ENCODE peak calls at places on chromosomes 5 and 9, in ten cellular contexts. One of them, this sample, is unnamed. For H3K4me1, the result is how much of the 10 kb centered on the place peaks cover.

GRCh38 chr5:136769900-136770684 is 404.7 kb upstream of the TRPC7 start:
- DNase-seq in PC-9: peak
- DNase-seq in IMR-90: peak
- DNase-seq in OCI-LY7: peak
- DNase-seq in iPS DF 6.9: peak
- DNase-seq in GM23338: peak
- DNase-seq in cardiac muscle cell: peak
- DNase-seq in small intestine: peak
- DNase-seq in CD8-positive, alpha-beta memory T cell: no peak
- DNase-seq in right lobe of liver: peak
- DNase-seq in this sample: peak

GRCh38 chr9:120941046-120941770 is 14.6 kb upstream of the TRAF1 start:
- DNase-seq in PC-9: no peak
- DNase-seq in IMR-90: peak
- DNase-seq in OCI-LY7: no peak
- DNase-seq in iPS DF 6.9: no peak
- DNase-seq in GM23338: no peak
- DNase-seq in cardiac muscle cell: no peak
- DNase-seq in small intestine: no peak
- DNase-seq in CD8-positive, alpha-beta memory T cell: no peak
- DNase-seq in right lobe of liver: no peak
- DNase-seq in this sample: no peak

GRCh38 chr5:18744441-18744840 is 1110.2 kb downstream of the TAF11L14 start:
- DNase-seq in PC-9: no peak
- DNase-seq in IMR-90: no peak
- DNase-seq in OCI-LY7: no peak
- DNase-seq in iPS DF 6.9: no peak
- DNase-seq in GM23338: no peak
- DNase-seq in cardiac muscle cell: no peak
- DNase-seq in small intestine: no peak
- DNase-seq in CD8-positive, alpha-beta memory T cell: no peak
- DNase-seq in right lobe of liver: no peak
- DNase-seq in this sample: no peak

GRCh38 chr9:13213337-13213736 is 66.2 kb downstream of the MPDZ start:
- DNase-seq in PC-9: no peak
- DNase-seq in IMR-90: peak
- DNase-seq in OCI-LY7: no peak
- DNase-seq in iPS DF 6.9: no peak
- DNase-seq in GM23338: peak
- DNase-seq in cardiac muscle cell: no peak
- DNase-seq in small intestine: no peak
- DNase-seq in CD8-positive, alpha-beta memory T cell: no peak
- DNase-seq in right lobe of liver: no peak
- DNase-seq in this sample: no peak

GRCh38 chr5:172005708-172006377 is 595 bp downstream of the FBXW11 start:
- DNase-seq in PC-9: no peak
- DNase-seq in IMR-90: no peak
- DNase-seq in OCI-LY7: peak
- DNase-seq in iPS DF 6.9: no peak
- DNase-seq in GM23338: peak
- DNase-seq in cardiac muscle cell: peak
- DNase-seq in small intestine: peak
- DNase-seq in CD8-positive, alpha-beta memory T cell: peak
- DNase-seq in right lobe of liver: peak
- DNase-seq in this sample: peak

GRCh38 chr9:12697719-12698118 is 4.5 kb downstream of the TYRP1 start:
- DNase-seq in PC-9: no peak
- DNase-seq in IMR-90: no peak
- DNase-seq in OCI-LY7: no peak
- DNase-seq in iPS DF 6.9: no peak
- DNase-seq in GM23338: no peak
- DNase-seq in cardiac muscle cell: no peak
- DNase-seq in small intestine: no peak
- DNase-seq in CD8-positive, alpha-beta memory T cell: no peak
- DNase-seq in right lobe of liver: no peak
- DNase-seq in this sample: no peak

GRCh38 chr5:179314606-179315355 is 30.5 kb downstream of the ADAMTS2 start:
- DNase-seq in PC-9: no peak
- DNase-seq in IMR-90: no peak
- DNase-seq in OCI-LY7: no peak
- DNase-seq in iPS DF 6.9: no peak
- DNase-seq in GM23338: no peak
- DNase-seq in cardiac muscle cell: no peak
- DNase-seq in small intestine: no peak
- DNase-seq in CD8-positive, alpha-beta memory T cell: no peak
- DNase-seq in right lobe of liver: peak
- DNase-seq in this sample: no peak

GRCh38 chr5:116265506-116265905 is 180.7 kb downstream of the COMMD10 start:
- DNase-seq in PC-9: no peak
- DNase-seq in IMR-90: no peak
- DNase-seq in OCI-LY7: no peak
- DNase-seq in iPS DF 6.9: no peak
- DNase-seq in GM23338: no peak
- DNase-seq in cardiac muscle cell: no peak
- DNase-seq in small intestine: no peak
- DNase-seq in CD8-positive, alpha-beta memory T cell: no peak
- DNase-seq in right lobe of liver: no peak
- DNase-seq in this sample: no peak

GRCh38 chr5:456351-457194 is 13.6 kb downstream of the EXOC3 start:
- DNase-seq in PC-9: no peak
- DNase-seq in IMR-90: no peak
- DNase-seq in OCI-LY7: no peak
- DNase-seq in iPS DF 6.9: no peak
- DNase-seq in GM23338: no peak
- DNase-seq in cardiac muscle cell: no peak
- DNase-seq in small intestine: no peak
- DNase-seq in CD8-positive, alpha-beta memory T cell: no peak
- DNase-seq in right lobe of liver: no peak
- DNase-seq in this sample: peak

GRCh38 chr9:121641228-121641611 is 10.2 kb upstream of the DAB2IP start:
- DNase-seq in PC-9: no peak
- DNase-seq in IMR-90: no peak
- DNase-seq in OCI-LY7: no peak
- DNase-seq in iPS DF 6.9: no peak
- DNase-seq in GM23338: no peak
- DNase-seq in cardiac muscle cell: no peak
- DNase-seq in small intestine: no peak
- DNase-seq in CD8-positive, alpha-beta memory T cell: no peak
- DNase-seq in right lobe of liver: no peak
- DNase-seq in this sample: no peak

GRCh38 chr9:8880031-8880430 is 1080.5 kb upstream of the DMAC1 start:
- DNase-seq in PC-9: no peak
- DNase-seq in IMR-90: no peak
- DNase-seq in OCI-LY7: no peak
- DNase-seq in iPS DF 6.9: no peak
- DNase-seq in GM23338: no peak
- DNase-seq in cardiac muscle cell: no peak
- DNase-seq in small intestine: peak
- DNase-seq in CD8-positive, alpha-beta memory T cell: no peak
- DNase-seq in right lobe of liver: no peak
- DNase-seq in this sample: no peak

GRCh38 chr5:134649163-134649916 is 755 bp downstream of the SEC24A start:
- DNase-seq in PC-9: no peak
- DNase-seq in IMR-90: peak
- DNase-seq in OCI-LY7: peak
- DNase-seq in iPS DF 6.9: no peak
- DNase-seq in GM23338: no peak
- DNase-seq in cardiac muscle cell: no peak
- DNase-seq in small intestine: peak
- DNase-seq in CD8-positive, alpha-beta memory T cell: peak
- DNase-seq in right lobe of liver: peak
- DNase-seq in this sample: peak

GRCh38 chr5:116088062-116088461 is 3.2 kb downstream of the COMMD10 start:
- DNase-seq in PC-9: no peak
- DNase-seq in IMR-90: no peak
- DNase-seq in OCI-LY7: no peak
- DNase-seq in iPS DF 6.9: no peak
- DNase-seq in GM23338: no peak
- DNase-seq in cardiac muscle cell: no peak
- DNase-seq in small intestine: no peak
- DNase-seq in CD8-positive, alpha-beta memory T cell: no peak
- DNase-seq in right lobe of liver: no peak
- DNase-seq in this sample: no peak

GRCh38 chr9:99140685-99141314 is 35.9 kb downstream of the TGFBR1 start:
- DNase-seq in PC-9: no peak
- DNase-seq in IMR-90: peak
- DNase-seq in OCI-LY7: peak
- DNase-seq in iPS DF 6.9: peak
- DNase-seq in GM23338: peak
- DNase-seq in cardiac muscle cell: peak
- DNase-seq in small intestine: peak
- DNase-seq in CD8-positive, alpha-beta memory T cell: peak
- DNase-seq in right lobe of liver: no peak
- DNase-seq in this sample: peak

GRCh38 chr9:109114670-109115069 is 5.1 kb downstream of the TMEM245 start:
- DNase-seq in PC-9: no peak
- DNase-seq in IMR-90: peak
- DNase-seq in OCI-LY7: no peak
- DNase-seq in iPS DF 6.9: no peak
- DNase-seq in GM23338: no peak
- DNase-seq in cardiac muscle cell: no peak
- DNase-seq in small intestine: no peak
- DNase-seq in CD8-positive, alpha-beta memory T cell: no peak
- DNase-seq in right lobe of liver: no peak
- DNase-seq in this sample: no peak
- H3K4me1 ChIP-seq in PC-9: half or more
- H3K4me1 ChIP-seq in IMR-90: under half
- H3K4me1 ChIP-seq in OCI-LY7: half or more
- H3K4me1 ChIP-seq in iPS DF 6.9: under half
- H3K4me1 ChIP-seq in GM23338: half or more
- H3K4me1 ChIP-seq in cardiac muscle cell: half or more
- H3K4me1 ChIP-seq in small intestine: under half
- H3K4me1 ChIP-seq in CD8-positive, alpha-beta memory T cell: half or more
- H3K4me1 ChIP-seq in right lobe of liver: under half
- H3K4me1 ChIP-seq in this sample: under half

DNA sequence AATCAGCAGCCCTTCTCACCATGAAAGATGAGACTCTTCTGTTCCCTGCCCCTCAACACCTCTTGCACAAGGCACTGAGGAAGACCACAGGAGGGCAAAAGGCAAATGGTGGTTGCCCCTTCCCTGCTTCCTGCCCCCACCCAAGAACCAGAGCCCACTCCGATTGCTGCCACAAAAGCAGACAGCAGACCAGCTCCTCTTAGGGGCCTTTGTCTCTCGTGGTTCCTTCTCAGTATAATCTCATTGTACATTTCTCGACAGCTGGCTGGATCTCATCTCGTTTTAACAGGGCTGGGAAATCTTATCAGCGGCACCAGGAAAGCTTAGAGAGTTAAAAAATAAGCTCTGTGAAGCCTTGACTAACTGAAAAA is 1.1 kb downstream of the MVB12B start:
- DNase-seq in PC-9: no peak
- DNase-seq in IMR-90: no peak
- DNase-seq in OCI-LY7: no peak
- DNase-seq in iPS DF 6.9: no peak
- DNase-seq in GM23338: no peak
- DNase-seq in cardiac muscle cell: no peak
- DNase-seq in small intestine: no peak
- DNase-seq in CD8-positive, alpha-beta memory T cell: no peak
- DNase-seq in right lobe of liver: no peak
- DNase-seq in this sample: peak
- H3K27ac ChIP-seq in PC-9: no peak
- H3K27ac ChIP-seq in IMR-90: no peak
- H3K27ac ChIP-seq in OCI-LY7: no peak
- H3K27ac ChIP-seq in iPS DF 6.9: no peak
- H3K27ac ChIP-seq in GM23338: no peak
- H3K27ac ChIP-seq in cardiac muscle cell: peak
- H3K27ac ChIP-seq in small intestine: peak
- H3K27ac ChIP-seq in CD8-positive, alpha-beta memory T cell: peak
- H3K27ac ChIP-seq in right lobe of liver: no peak
- H3K27ac ChIP-seq in this sample: no peak

GRCh38 chr5:9927521-9927997 is 297.4 kb upstream of the TAS2R1 start:
- DNase-seq in PC-9: peak
- DNase-seq in IMR-90: peak
- DNase-seq in OCI-LY7: no peak
- DNase-seq in iPS DF 6.9: no peak
- DNase-seq in GM23338: peak
- DNase-seq in cardiac muscle cell: no peak
- DNase-seq in small intestine: no peak
- DNase-seq in CD8-positive, alpha-beta memory T cell: no peak
- DNase-seq in right lobe of liver: no peak
- DNase-seq in this sample: peak

GRCh38 chr5:9927106-9927505 is 297.0 kb upstream of the TAS2R1 start:
- DNase-seq in PC-9: no peak
- DNase-seq in IMR-90: peak
- DNase-seq in OCI-LY7: no peak
- DNase-seq in iPS DF 6.9: no peak
- DNase-seq in GM23338: peak
- DNase-seq in cardiac muscle cell: no peak
- DNase-seq in small intestine: no peak
- DNase-seq in CD8-positive, alpha-beta memory T cell: no peak
- DNase-seq in right lobe of liver: no peak
- DNase-seq in this sample: no peak

GRCh38 chr5:9922719-9923118 is 292.6 kb upstream of the TAS2R1 start:
- DNase-seq in PC-9: no peak
- DNase-seq in IMR-90: no peak
- DNase-seq in OCI-LY7: no peak
- DNase-seq in iPS DF 6.9: no peak
- DNase-seq in GM23338: no peak
- DNase-seq in cardiac muscle cell: no peak
- DNase-seq in small intestine: no peak
- DNase-seq in CD8-positive, alpha-beta memory T cell: no peak
- DNase-seq in right lobe of liver: no peak
- DNase-seq in this sample: no peak

GRCh38 chr5:9928266-9928750 is 298.2 kb upstream of the TAS2R1 start:
- DNase-seq in PC-9: no peak
- DNase-seq in IMR-90: no peak
- DNase-seq in OCI-LY7: no peak
- DNase-seq in iPS DF 6.9: no peak
- DNase-seq in GM23338: no peak
- DNase-seq in cardiac muscle cell: no peak
- DNase-seq in small intestine: no peak
- DNase-seq in CD8-positive, alpha-beta memory T cell: no peak
- DNase-seq in right lobe of liver: no peak
- DNase-seq in this sample: no peak

DNA sequence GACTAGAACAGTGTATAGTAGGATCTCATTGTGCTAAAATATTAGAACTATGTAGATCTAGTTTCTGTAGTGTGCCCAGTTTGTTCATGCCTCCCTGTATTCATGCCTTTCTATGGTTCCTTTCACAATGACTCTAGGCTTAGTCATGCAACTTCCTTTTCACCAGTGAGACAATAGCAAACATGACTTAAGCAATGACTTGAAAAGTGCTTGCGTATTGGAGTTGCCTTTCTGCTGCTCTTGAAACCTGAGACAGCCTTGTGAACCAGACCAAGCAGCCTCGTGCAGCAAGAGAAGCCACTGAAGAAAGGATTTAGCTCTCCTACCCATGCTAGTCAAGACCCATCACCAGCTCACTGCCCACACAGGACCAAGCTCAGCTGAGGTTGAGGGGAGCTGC is 294.5 kb upstream of the TAS2R1 start:
- DNase-seq in PC-9: peak
- DNase-seq in IMR-90: peak
- DNase-seq in OCI-LY7: no peak
- DNase-seq in iPS DF 6.9: no peak
- DNase-seq in GM23338: no peak
- DNase-seq in cardiac muscle cell: no peak
- DNase-seq in small intestine: no peak
- DNase-seq in CD8-positive, alpha-beta memory T cell: no peak
- DNase-seq in right lobe of liver: no peak
- DNase-seq in this sample: peak
- H3K4me1 ChIP-seq in PC-9: under half
- H3K4me1 ChIP-seq in IMR-90: under half
- H3K4me1 ChIP-seq in OCI-LY7: under half
- H3K4me1 ChIP-seq in iPS DF 6.9: under half
- H3K4me1 ChIP-seq in GM23338: under half
- H3K4me1 ChIP-seq in cardiac muscle cell: under half
- H3K4me1 ChIP-seq in small intestine: under half
- H3K4me1 ChIP-seq in CD8-positive, alpha-beta memory T cell: under half
- H3K4me1 ChIP-seq in right lobe of liver: under half
- H3K4me1 ChIP-seq in this sample: under half

GRCh38 chr5:68455216-68455615 is 239.7 kb downstream of the PIK3R1 start:
- DNase-seq in PC-9: no peak
- DNase-seq in IMR-90: no peak
- DNase-seq in OCI-LY7: no peak
- DNase-seq in iPS DF 6.9: no peak
- DNase-seq in GM23338: no peak
- DNase-seq in cardiac muscle cell: no peak
- DNase-seq in small intestine: no peak
- DNase-seq in CD8-positive, alpha-beta memory T cell: no peak
- DNase-seq in right lobe of liver: no peak
- DNase-seq in this sample: no peak
- H3K27ac ChIP-seq in PC-9: no peak
- H3K27ac ChIP-seq in IMR-90: no peak
- H3K27ac ChIP-seq in OCI-LY7: no peak
- H3K27ac ChIP-seq in iPS DF 6.9: no peak
- H3K27ac ChIP-seq in GM23338: no peak
- H3K27ac ChIP-seq in cardiac muscle cell: no peak
- H3K27ac ChIP-seq in small intestine: no peak
- H3K27ac ChIP-seq in CD8-positive, alpha-beta memory T cell: no peak
- H3K27ac ChIP-seq in right lobe of liver: no peak
- H3K27ac ChIP-seq in this sample: no peak